ENCODE peak calls at places on chromosomes 4 and X, in nine cellular contexts. U is cardiac muscle cell; R is HFF-Myc; F is fibroblast of pulmonary artery; K is D721Med; X is CD8-positive, alpha-beta T cell; W is heart left ventricle; A is choroid plexus epithelial cell; Z is activated CD8-positive, alpha-beta T cell treated with anti-CD3 and anti-CD28 coated beads for 36 hours. E is an unnamed sample.
A peak's percentile ranks its signal among the peaks of the same experiment; 100 is the strongest.

GRCh38 chrX:40603446-40603845 is 19.8 kb upstream of the MPC1L start:
- DNase-seq in Z (no peak), W (no peak), F (no peak), X (no peak), R (no peak), K (no peak), A (no peak), U (no peak), E (no peak)

GRCh38 chr4:153513596-153513995 is 47.4 kb downstream of the TMEM131L start:
- DNase-seq in F (peak; percentile 51), R (no peak), Z (no peak), X (no peak), W (no peak), K (no peak), U (no peak), A (peak; percentile 66), E (no peak)

GRCh38 chrX:115584715-115585114 is 23.7 kb downstream of the PLS3 start:
- DNase-seq in U (no peak), Z (peak; percentile 21), W (no peak), K (no peak), A (peak; percentile 56), F (peak; percentile 46), R (no peak), X (no peak), E (no peak)

GRCh38 chr4:89681219-89681618 is 155.7 kb downstream of the SNCA start:
- DNase-seq in R (no peak), F (no peak), A (peak; percentile 10), K (no peak), Z (no peak), W (no peak), U (peak; percentile 1), X (no peak), E (no peak)

GRCh38 chrX:27728291-27728690 is 79.5 kb upstream of the MAGEB10 start:
- DNase-seq in A (peak; percentile 2), U (no peak), K (no peak), F (peak; percentile 72), X (no peak), W (no peak), Z (no peak), R (no peak), E (no peak)

GRCh38 chr4:7244766-7245320 is 52.5 kb downstream of the SORCS2 start:
- DNase-seq in K (no peak), W (no peak), R (no peak), A (no peak), U (no peak), F (no peak), Z (no peak), X (no peak), E (no peak)

GRCh38 chr4:152488246-152488645 is 47.6 kb downstream of the FBXW7 start:
- DNase-seq in W (no peak), F (no peak), Z (no peak), U (no peak), K (no peak), A (no peak), X (no peak), R (no peak), E (no peak)

GRCh38 chr4:128871948-128872347 is 62.4 kb downstream of the JADE1 start:
- DNase-seq in F (peak; percentile 77), Z (no peak), K (no peak), W (no peak), X (no peak), A (peak; percentile 92), R (no peak), U (no peak), E (no peak)

GRCh38 chrX:18793601-18794089 is 86.2 kb downstream of the PPEF1 start:
- DNase-seq in Z (no peak), A (peak; percentile 1), W (no peak), U (no peak), F (no peak), R (no peak), X (no peak), K (no peak), E (no peak)

GRCh38 chr4:43992552-43992951 is 456.1 kb downstream of the KCTD8 start:
- DNase-seq in F (no peak), U (no peak), A (no peak), Z (no peak), X (no peak), R (no peak), W (no peak), K (no peak), E (no peak)

GRCh38 chrX:138875472-138875871 is 164.0 kb upstream of the FGF13 start:
- DNase-seq in Z (no peak), W (no peak), A (no peak), U (no peak), F (no peak), X (no peak), R (no peak), K (no peak), E (no peak)

GRCh38 chrX:21295246-21295820 is 78.9 kb upstream of the CNKSR2 start:
- DNase-seq in X (no peak), K (no peak), F (no peak), A (no peak), U (no peak), Z (no peak), R (no peak), W (no peak), E (no peak)

GRCh38 chr4:83865417-83866150 is 329.7 kb downstream of the GPAT3 start:
- DNase-seq in U (no peak), K (no peak), W (no peak), Z (no peak), A (no peak), X (no peak), F (no peak), R (no peak), E (no peak)

GRCh38 chr4:73019462-73020047 is 50.0 kb downstream of the COX18 start:
- DNase-seq in K (no peak), W (no peak), A (peak; percentile 73), X (no peak), F (peak; percentile 74), Z (peak; percentile 24), U (peak; percentile 69), R (no peak), E (peak; percentile 25)
- TF ChIP-seq CTCF in K (peak; percentile 70), W (peak; percentile 78), A (peak; percentile 57), X (peak; percentile 75), F (peak; percentile 58), Z (peak; percentile 87), U (peak; percentile 57), R (peak; percentile 48), E (peak; percentile 26)

GRCh38 chrX:96682516-96682915 is 2.1 kb upstream of the DIAPH2 start:
- DNase-seq in A (no peak), F (no peak), W (no peak), X (no peak), Z (no peak), U (no peak), R (no peak), K (no peak), E (no peak)

GRCh38 chrX:96683997-96684338 is 674 bp upstream of the DIAPH2 start:
- DNase-seq in U (no peak), A (peak; percentile 23), F (no peak), R (no peak), X (no peak), Z (no peak), W (no peak), K (no peak), E (peak; percentile 1)

GRCh38 chrX:96688789-96689188 is 4.1 kb downstream of the DIAPH2 start:
- DNase-seq in R (no peak), X (no peak), W (no peak), K (no peak), F (no peak), Z (no peak), A (no peak), U (no peak), E (no peak)

GRCh38 chrX:96685205-96686099 is 810 bp downstream of the DIAPH2 start:
- DNase-seq in W (peak; percentile 35), R (no peak), Z (peak; percentile 62), U (peak; percentile 32), F (peak; percentile 65), K (no peak), X (peak; percentile 35), A (peak; percentile 42), E (peak; percentile 19)

GRCh38 chrX:96684339-96685204 is at the start of gene DIAPH2:
- DNase-seq in K (no peak), R (no peak), A (peak; percentile 85), Z (peak; percentile 82), W (peak; percentile 80), F (peak; percentile 82), U (peak; percentile 89), X (peak; percentile 67), E (peak; percentile 49)
- TF ChIP-seq CTCF in K (no peak), R (no peak), A (peak; percentile 24), Z (no peak), W (no peak), F (peak; percentile 7), U (peak; percentile 6), X (no peak), E (no peak)

DNA sequence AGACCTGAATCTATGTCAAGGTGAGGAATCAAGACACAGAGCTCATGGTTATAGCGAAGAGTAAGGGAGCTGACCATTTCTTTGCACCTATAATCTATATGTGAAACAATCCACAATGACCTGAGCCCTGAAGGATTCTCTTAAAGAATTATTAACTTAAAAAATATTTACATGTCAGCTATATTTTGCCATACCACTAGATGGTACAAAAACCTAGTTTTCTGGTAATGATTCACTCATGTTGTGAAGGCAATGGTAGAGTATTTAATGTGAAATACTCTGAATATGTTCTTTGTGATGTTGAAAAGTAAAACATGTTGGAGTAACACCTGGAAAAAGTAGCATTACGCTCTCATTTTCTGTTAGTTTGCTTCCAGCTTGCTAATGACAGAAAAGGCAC is 40.0 kb downstream of the VGLL1 start:
- DNase-seq in W (no peak), U (no peak), A (peak; percentile 17), F (no peak), K (no peak), R (no peak), Z (no peak), X (no peak), E (peak; percentile 4)
- TF ChIP-seq CTCF in W (no peak), U (no peak), A (no peak), F (no peak), K (no peak), R (no peak), Z (peak; percentile 22), X (no peak), E (no peak)

GRCh38 chrX:70553516-70553915 is 108.9 kb downstream of the DLG3 start:
- DNase-seq in W (no peak), K (no peak), U (no peak), F (no peak), X (no peak), A (no peak), R (no peak), Z (no peak), E (no peak)

GRCh38 chrX:70554523-70554922 is 109.9 kb downstream of the DLG3 start:
- DNase-seq in U (no peak), W (no peak), K (no peak), X (no peak), F (peak; percentile 18), A (no peak), Z (no peak), R (no peak), E (no peak)

GRCh38 chrX:70552174-70552704 is 107.6 kb downstream of the DLG3 start:
- DNase-seq in Z (no peak), U (no peak), K (no peak), R (no peak), F (peak; percentile 7), X (no peak), A (no peak), W (no peak), E (no peak)

GRCh38 chrX:70554948-70555347 is 110.3 kb downstream of the DLG3 start:
- DNase-seq in A (no peak), W (no peak), K (no peak), R (no peak), F (no peak), U (no peak), X (no peak), Z (no peak), E (no peak)

GRCh38 chrX:70554081-70554480 is 109.4 kb downstream of the DLG3 start:
- DNase-seq in K (no peak), R (no peak), F (peak; percentile 54), Z (no peak), W (no peak), X (no peak), A (peak; percentile 52), U (peak; percentile 7), E (no peak)
- TF ChIP-seq CTCF in K (peak; percentile 36), R (no peak), F (peak; percentile 22), Z (peak; percentile 21), W (no peak), X (no peak), A (no peak), U (peak; percentile 22), E (no peak)